ENCODE peak calls at places on chromosomes 16 and 17, in four cellular contexts. Q, I, J and U are unnamed samples. For H3K4me1, the result is how much of the 10 kb centered on the place peaks cover.

GRCh38 chr16:56477096-56477878 is 25.9 kb downstream of the OGFOD1 start:
- DNase-seq in Q (no peak), I (no peak), J (no peak), U (no peak)

GRCh38 chr16:1029259-1029545 is 43.3 kb upstream of the SSTR5 start:
- DNase-seq in Q (no peak), I (no peak), J (no peak), U (no peak)

GRCh38 chr17:81720267-81721071 is 8.4 kb downstream of the SLC25A10 start:
- DNase-seq in Q (no peak), I (no peak), J (no peak), U (no peak)

GRCh38 chr16:7233963-7234362 is 98.7 kb upstream of the RBFOX1 start:
- DNase-seq in J (no peak), I (no peak), Q (no peak), U (no peak)

GRCh38 chr16:77414752-77415231 is 20.0 kb downstream of the ADAMTS18 start:
- DNase-seq in J (no peak), Q (no peak), I (no peak), U (no peak)

GRCh38 chr17:56756536-56756935 is 77.2 kb downstream of the C17orf67 start:
- DNase-seq in I (no peak), Q (no peak), J (no peak), U (no peak)

GRCh38 chr17:70100983-70101382 is 26.0 kb downstream of the KCNJ16 start:
- DNase-seq in I (no peak), J (no peak), Q (no peak), U (no peak)

GRCh38 chr17:973053-973452 is 6.5 kb downstream of the NXN start:
- DNase-seq in I (no peak), Q (no peak), J (no peak), U (no peak)

GRCh38 chr17:36935681-36936454 is 1.4 kb upstream of the LHX1 start:
- DNase-seq in J (no peak), Q (no peak), I (no peak), U (no peak)

GRCh38 chr17:72922223-72922622 is 170.3 kb downstream of the SLC39A11 start:
- DNase-seq in I (no peak), J (no peak), Q (no peak), U (no peak)

GRCh38 chr17:73482251-73482661 is 162.0 kb downstream of the SDK2 start:
- DNase-seq in Q (no peak), I (no peak), J (no peak), U (peak)

GRCh38 chr17:55265434-55266021 is 768 bp downstream of the HLF start:
- DNase-seq in I (no peak), J (no peak), Q (peak), U (peak)

GRCh38 chr17:3589784-3590183 is 19.4 kb downstream of the TRPV1 start:
- DNase-seq in I (no peak), J (no peak), Q (no peak), U (no peak)

GRCh38 chr17:40320771-40321501 is 12.0 kb downstream of the RARA start:
- DNase-seq in J (peak), I (no peak), Q (peak), U (peak)

GRCh38 chr17:76452646-76453430 is at the start of gene UBE2O:
- DNase-seq in Q (peak), J (peak), I (peak), U (peak)
- TF ChIP-seq POLR2AphosphoS5 in Q (peak), J (peak), I (no peak), U (peak)

GRCh38 chr17:57833597-57833939 is 16.3 kb downstream of the MRPS23 start:
- DNase-seq in I (no peak), Q (no peak), J (no peak), U (no peak)

GRCh38 chr17:57834146-57834741 is 15.6 kb downstream of the MRPS23 start:
- DNase-seq in Q (peak), J (no peak), I (peak), U (no peak)

GRCh38 chr17:57830880-57831279 is 19.0 kb downstream of the MRPS23 start:
- DNase-seq in I (no peak), Q (peak), J (no peak), U (no peak)

GRCh38 chr17:57832299-57832698 is 17.5 kb downstream of the MRPS23 start:
- DNase-seq in Q (no peak), I (no peak), J (no peak), U (no peak)

DNA sequence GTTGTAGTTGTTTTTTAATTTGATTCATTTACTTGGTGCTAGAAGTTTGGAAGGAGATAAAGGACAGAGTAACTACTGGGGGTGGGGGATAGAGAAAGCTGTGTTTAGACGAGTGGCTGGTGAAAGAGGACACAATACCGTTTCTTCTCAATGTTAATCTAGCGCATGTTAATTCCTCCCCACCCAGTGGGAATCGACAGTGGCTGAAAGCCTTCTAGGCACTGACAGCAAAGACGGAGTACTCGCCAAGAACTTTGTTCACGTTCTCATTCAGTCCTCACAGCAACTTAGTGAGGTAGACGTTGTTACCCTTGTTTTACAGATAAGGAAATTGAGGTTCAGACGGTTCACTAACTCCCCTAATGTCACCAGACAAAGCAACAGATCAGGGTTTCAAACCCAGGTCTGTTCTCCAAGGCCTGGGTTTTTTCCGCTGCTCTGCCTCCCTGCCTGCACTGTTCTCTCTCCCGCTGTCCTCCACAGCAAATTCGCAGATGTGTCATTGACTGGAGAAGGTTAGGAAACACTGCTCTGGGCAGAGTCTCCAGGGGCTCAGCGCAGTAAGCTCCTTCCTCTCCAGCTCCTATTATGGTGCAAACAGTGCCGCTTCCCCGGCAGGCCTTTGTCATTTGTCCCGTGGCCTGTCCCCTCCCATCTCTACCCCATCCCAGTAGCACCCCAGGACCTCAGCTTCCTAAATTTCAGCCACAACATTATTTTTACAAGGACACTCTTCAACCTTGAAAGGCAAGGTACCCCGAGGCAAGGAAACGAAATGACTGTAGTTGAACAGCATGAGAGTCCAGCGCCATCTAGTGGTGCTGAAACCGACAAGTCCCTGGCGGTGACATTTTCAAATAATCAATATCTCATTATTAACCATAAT is 16.9 kb downstream of the MRPS23 start:
- DNase-seq in J (peak), Q (peak), I (peak), U (peak)
- H3K4me1 ChIP-seq in J (under half), Q (under half), I (under half), U (under half)

DNA sequence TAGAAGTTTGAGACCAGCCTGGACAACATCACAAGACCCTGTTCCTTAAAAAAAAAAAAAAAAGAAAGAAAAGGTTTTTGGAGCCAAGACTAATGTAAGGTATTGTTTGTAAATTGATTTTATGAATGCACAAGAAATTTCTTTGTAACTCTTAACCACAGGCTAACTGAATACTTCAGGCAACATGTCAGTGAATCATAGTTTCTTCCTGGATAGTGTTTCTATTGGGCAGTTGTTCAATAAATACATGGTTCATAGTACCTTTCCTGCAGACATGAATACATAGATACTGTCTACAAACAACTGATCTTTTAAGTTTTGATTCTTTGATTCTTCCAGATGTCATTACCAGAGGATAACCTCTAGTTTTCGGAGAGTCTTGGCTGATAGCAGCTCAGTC is 11.6 kb downstream of the DDX42 start:
- DNase-seq in J (no peak), Q (no peak), I (no peak), U (no peak)
- H3K27ac ChIP-seq in J (no peak), Q (no peak), I (no peak), U (no peak)

GRCh38 chr17:43175213-43176118 is 4.5 kb downstream of the NBR1 start:
- DNase-seq in J (no peak), I (no peak), Q (no peak), U (no peak)

GRCh38 chr17:43169561-43170139 is 1.4 kb upstream of the NBR1 start:
- DNase-seq in Q (peak), J (peak), I (no peak), U (peak)

GRCh38 chr17:43170766-43171681 is at the start of gene NBR1:
- DNase-seq in I (peak), J (peak), Q (peak), U (peak)

GRCh38 chr17:43171761-43172487 is 910 bp downstream of the NBR1 start:
- DNase-seq in Q (peak), J (peak), I (no peak), U (no peak)

DNA sequence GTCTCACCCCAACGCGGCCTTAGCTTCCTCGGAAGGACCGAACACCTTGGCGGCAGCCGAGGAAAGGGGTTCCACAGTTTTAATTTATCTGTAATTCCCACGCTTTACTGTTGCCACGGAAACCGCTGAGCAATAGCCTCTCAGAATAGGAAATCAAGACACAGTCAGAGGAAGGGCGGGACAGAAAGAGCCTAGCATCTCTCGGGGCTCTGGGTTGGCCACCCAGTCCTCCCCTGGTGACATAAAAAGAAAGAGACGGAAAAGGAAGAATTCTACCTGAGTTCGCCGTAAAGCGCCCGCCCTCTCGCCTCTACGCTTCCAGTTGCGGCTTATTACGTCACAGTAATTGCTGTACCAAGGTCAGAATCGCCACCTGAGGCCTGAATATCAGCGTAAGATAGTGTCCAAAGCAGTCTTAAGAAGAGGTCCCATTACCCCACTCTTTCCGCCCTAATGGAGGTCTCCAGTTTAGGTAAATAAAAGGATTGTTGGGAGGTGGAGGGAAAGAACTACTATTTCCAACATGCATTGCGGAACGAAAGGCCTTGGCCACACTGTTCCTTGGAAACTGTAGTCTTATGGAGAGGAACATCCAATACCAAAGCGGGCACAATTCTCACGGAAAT is 761 bp upstream of the NBR1 start:
- DNase-seq in J (peak), I (peak), Q (peak), U (peak)
- TF ChIP-seq POLR2AphosphoS5 in J (peak), I (peak), Q (peak), U (peak)

DNA sequence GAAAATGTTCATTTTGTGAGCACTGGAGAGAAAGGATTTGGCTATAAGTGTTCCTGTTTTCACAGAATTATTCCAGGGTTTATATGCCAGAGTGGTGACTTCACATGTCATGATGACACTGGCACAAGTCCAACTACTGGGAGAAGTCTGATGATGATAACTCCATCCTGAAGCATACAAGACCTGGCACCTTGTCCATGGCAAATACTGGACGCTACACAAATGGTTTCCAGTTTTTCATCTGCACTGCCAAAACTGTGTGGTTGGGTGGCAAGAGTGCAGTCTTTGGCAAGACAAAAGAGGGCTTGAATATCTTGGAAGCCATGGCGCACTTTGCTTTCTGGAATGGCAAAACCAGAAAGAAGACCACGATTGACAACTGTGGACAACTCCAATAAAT is 385.0 kb downstream of the CDH11 start:
- DNase-seq in J (no peak), I (no peak), Q (no peak), U (no peak)
- H3K4me1 ChIP-seq in J (under half), I (under half), Q (under half), U (under half)

GRCh38 chr17:75064040-75064439 is 17.0 kb downstream of the KCTD2 start:
- DNase-seq in Q (no peak), I (no peak), J (no peak), U (no peak)

GRCh38 chr17:75064460-75064859 is 17.4 kb downstream of the KCTD2 start:
- DNase-seq in I (no peak), J (no peak), Q (no peak), U (no peak)

GRCh38 chr17:75064867-75065561 is 18.0 kb downstream of the KCTD2 start:
- DNase-seq in Q (no peak), I (no peak), J (no peak), U (no peak)

GRCh38 chr17:75063626-75064025 is 16.6 kb downstream of the KCTD2 start:
- DNase-seq in I (no peak), Q (no peak), J (no peak), U (no peak)

GRCh38 chr17:75065562-75066151 is 18.6 kb downstream of the KCTD2 start:
- DNase-seq in I (no peak), J (no peak), Q (no peak), U (peak)
- H3K27ac ChIP-seq in I (no peak), J (no peak), Q (no peak), U (peak)

DNA sequence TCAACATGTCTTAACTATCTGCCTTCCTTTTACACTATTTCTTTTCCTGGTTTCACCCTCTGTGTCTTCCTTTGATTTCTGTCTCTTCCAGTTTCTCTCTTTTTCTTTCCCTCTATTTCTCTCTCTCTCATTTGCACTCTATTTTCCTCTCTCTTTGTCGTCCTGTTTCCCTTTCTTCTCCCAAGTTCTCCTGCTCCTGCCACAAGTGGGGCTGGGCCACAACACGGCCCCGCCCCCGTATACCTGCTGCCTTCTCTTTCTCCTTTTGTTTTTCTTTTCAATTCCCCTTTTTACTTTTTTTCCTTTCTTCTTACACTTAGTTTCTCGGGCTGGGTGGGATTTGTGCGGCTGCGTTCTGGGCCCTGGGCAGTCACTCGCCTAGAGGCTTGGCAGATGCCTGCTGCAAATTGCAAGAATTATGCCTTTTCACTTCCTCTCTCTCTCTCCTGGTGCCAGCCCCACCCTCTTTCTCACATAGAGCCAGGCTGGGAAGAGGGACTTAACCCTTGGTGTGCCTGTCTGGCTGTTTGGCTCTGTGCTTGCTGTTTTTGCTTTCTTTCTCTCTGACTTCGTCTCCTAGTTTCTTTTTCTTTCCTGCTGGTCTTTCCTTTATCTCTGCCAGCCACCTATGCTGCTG is 2139.4 kb downstream of the TP53TG3F start:
- DNase-seq in I (no peak), J (no peak), Q (no peak), U (no peak)
- TF ChIP-seq POLR2AphosphoS5 in I (no peak), J (no peak), Q (no peak), U (no peak)

GRCh38 chr16:84105948-84106740 is 10.6 kb downstream of the MBTPS1 start:
- DNase-seq in I (no peak), Q (no peak), J (no peak), U (no peak)
- H3K4me1 ChIP-seq in I (under half), Q (under half), J (under half), U (under half)

GRCh38 chr16:46923513-46924295 is 39.5 kb downstream of the GPT2 start:
- DNase-seq in I (no peak), J (no peak), Q (no peak), U (no peak)

GRCh38 chr16:46927273-46927672 is 43.1 kb downstream of the GPT2 start:
- DNase-seq in I (no peak), J (no peak), Q (no peak), U (no peak)

GRCh38 chr16:46926470-46927225 is 42.5 kb downstream of the GPT2 start:
- DNase-seq in J (no peak), Q (no peak), I (no peak), U (no peak)

GRCh38 chr16:46922239-46922638 is 38.1 kb downstream of the GPT2 start:
- DNase-seq in Q (no peak), J (no peak), I (no peak), U (no peak)

DNA sequence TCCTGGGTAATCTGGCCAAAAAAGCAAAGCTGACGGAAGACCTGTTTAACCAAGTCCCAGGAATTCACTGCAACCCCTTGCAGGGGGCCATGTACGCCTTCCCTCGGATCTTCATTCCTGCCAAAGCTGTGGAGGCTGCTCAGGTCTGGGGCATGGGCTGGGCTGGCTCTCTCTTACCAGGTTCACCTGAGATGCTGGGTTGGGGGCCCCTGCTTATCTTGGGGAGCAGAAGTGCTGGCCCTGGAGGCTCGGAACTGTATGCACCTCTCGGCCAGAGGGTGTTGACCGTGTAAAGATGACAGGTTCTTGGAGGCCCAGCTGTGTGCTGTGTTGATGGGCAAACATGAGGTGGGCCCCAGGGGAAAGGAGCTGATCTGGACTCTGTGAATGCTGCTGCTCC is 40.2 kb downstream of the GPT2 start:
- DNase-seq in I (no peak), Q (no peak), J (no peak), U (no peak)
- H3K27ac ChIP-seq in I (no peak), Q (no peak), J (no peak), U (no peak)